ENCODE peak calls at places on chromosomes 5 and 9, in eight cellular contexts. H is stomach, A is K562, Y is HCT116, B is prostate gland, S is Peyer's patch, L is suprapubic skin, E is ovary. C is an unnamed sample.

GRCh38 chr5:146188358-146188757 is 5.9 kb upstream of the LARS1 start:
- DNase-seq in H (no peak), A (no peak), Y (no peak), B (no peak), S (no peak), L (no peak), E (no peak), C (no peak)

GRCh38 chr5:2302169-2302568 is 419.4 kb upstream of the IRX4 start:
- DNase-seq in H (no peak), A (no peak), Y (no peak), B (no peak), S (no peak), L (peak; percentile 52), E (no peak), C (no peak)

GRCh38 chr9:19642256-19642655 is 146.6 kb downstream of the SLC24A2 start:
- DNase-seq in H (no peak), A (no peak), Y (no peak), B (peak; percentile 19), S (no peak), L (no peak), E (no peak), C (no peak)

GRCh38 chr5:91494447-91495001 is 111.4 kb upstream of the ARRDC3 start:
- DNase-seq in H (no peak), A (no peak), Y (no peak), B (no peak), S (no peak), L (no peak), E (no peak), C (no peak)

GRCh38 chr9:110126986-110127864 is 80.7 kb downstream of the C9orf152 start:
- DNase-seq in H (peak; percentile 33), A (no peak), Y (no peak), B (no peak), S (no peak), L (no peak), E (peak; percentile 86), C (peak; percentile 60)

GRCh38 chr9:131018621-131019020 is 9.6 kb downstream of the LAMC3 start:
- DNase-seq in H (no peak), A (no peak), Y (no peak), B (no peak), S (no peak), L (no peak), E (no peak), C (no peak)

GRCh38 chr5:158423623-158424200 is 564.8 kb upstream of the CLINT1 start:
- DNase-seq in H (no peak), A (no peak), Y (no peak), B (no peak), S (no peak), L (no peak), E (no peak), C (no peak)

GRCh38 chr9:99024959-99025358 is 80.0 kb upstream of the TGFBR1 start:
- DNase-seq in H (no peak), A (no peak), Y (no peak), B (no peak), S (no peak), L (no peak), E (no peak), C (no peak)

GRCh38 chr5:133927616-133928180 is 40.7 kb downstream of the C5orf15 start:
- DNase-seq in H (no peak), A (no peak), Y (no peak), B (no peak), S (no peak), L (no peak), E (no peak), C (no peak)

GRCh38 chr5:50343715-50344114 is 97.4 kb downstream of the EMB start:
- DNase-seq in H (no peak), A (no peak), Y (no peak), B (no peak), S (no peak), L (no peak), E (no peak), C (no peak)

GRCh38 chr5:4549351-4549750 is 590.8 kb upstream of the ADAMTS16 start:
- DNase-seq in H (no peak), A (no peak), Y (no peak), B (no peak), S (no peak), L (no peak), E (no peak), C (no peak)

GRCh38 chr9:118459832-118460425 is 755.7 kb downstream of the TLR4 start:
- DNase-seq in H (no peak), A (no peak), Y (no peak), B (no peak), S (no peak), L (no peak), E (no peak), C (no peak)

GRCh38 chr9:89496645-89497044 is 1.3 kb downstream of the SEMA4D start:
- DNase-seq in H (peak; percentile 38), A (no peak), Y (no peak), B (no peak), S (peak; percentile 72), L (no peak), E (peak; percentile 50), C (no peak)

GRCh38 chr5:170559296-170559695 is 55.5 kb downstream of the KCNIP1 start:
- DNase-seq in H (no peak), A (no peak), Y (no peak), B (no peak), S (no peak), L (no peak), E (no peak), C (no peak)
- H3K4me1 ChIP-seq in H (no peaks in the 10 kb centered on the region), A (no peaks in the 10 kb centered on the region), Y (no peaks in the 10 kb centered on the region), B (no peaks in the 10 kb centered on the region), S (no peaks in the 10 kb centered on the region), L (no peaks in the 10 kb centered on the region), E (no peaks in the 10 kb centered on the region), C (no peaks in the 10 kb centered on the region)

GRCh38 chr9:114790521-114790920 is 15.3 kb downstream of the TNFSF15 start:
- DNase-seq in H (no peak), A (no peak), Y (no peak), B (no peak), S (no peak), L (no peak), E (no peak), C (no peak)
- TF ChIP-seq POLR2A in H (no peak), A (no peak), Y (no peak), B (no peak), S (no peak), L (no peak), E (no peak), C (no peak)

GRCh38 chr5:68339921-68340321 is 124.4 kb downstream of the PIK3R1 start:
- DNase-seq in H (no peak), A (no peak), Y (no peak), B (no peak), S (no peak), L (no peak), E (no peak), C (no peak)

GRCh38 chr5:68344447-68345111 is 129.0 kb downstream of the PIK3R1 start:
- DNase-seq in H (no peak), A (peak; percentile 90), Y (no peak), B (no peak), S (no peak), L (no peak), E (no peak), C (peak; percentile 13)

GRCh38 chr5:68345166-68345565 is 129.6 kb downstream of the PIK3R1 start:
- DNase-seq in H (no peak), A (no peak), Y (no peak), B (no peak), S (no peak), L (no peak), E (no peak), C (no peak)

GRCh38 chr5:68343421-68343826 is 127.9 kb downstream of the PIK3R1 start:
- DNase-seq in H (peak; percentile 46), A (peak; percentile 69), Y (no peak), B (peak; percentile 36), S (no peak), L (no peak), E (peak; percentile 32), C (peak; percentile 60)

GRCh38 chr5:68342693-68343092 is 127.1 kb downstream of the PIK3R1 start:
- DNase-seq in H (no peak), A (no peak), Y (no peak), B (no peak), S (no peak), L (no peak), E (no peak), C (no peak)
- H3K36me3 ChIP-seq in H (no peaks in the 10 kb centered on the region), A (no peaks in the 10 kb centered on the region), Y (no peaks in the 10 kb centered on the region), B (no peaks in the 10 kb centered on the region), S (no peaks in the 10 kb centered on the region), L (no peaks in the 10 kb centered on the region), E (no peaks in the 10 kb centered on the region), C (no peaks in the 10 kb centered on the region)

GRCh38 chr9:114207845-114208244 is 52.5 kb downstream of the COL27A1 start:
- DNase-seq in H (no peak), A (no peak), Y (no peak), B (no peak), S (no peak), L (no peak), E (no peak), C (no peak)

GRCh38 chr9:114209151-114209550 is 53.8 kb downstream of the COL27A1 start:
- DNase-seq in H (no peak), A (no peak), Y (no peak), B (no peak), S (no peak), L (no peak), E (no peak), C (no peak)

GRCh38 chr9:114206221-114206760 is 51.0 kb downstream of the COL27A1 start:
- DNase-seq in H (no peak), A (no peak), Y (no peak), B (no peak), S (no peak), L (no peak), E (no peak), C (no peak)

GRCh38 chr9:114205171-114206015 is 50.1 kb downstream of the COL27A1 start:
- DNase-seq in H (no peak), A (no peak), Y (no peak), B (peak; percentile 18), S (no peak), L (no peak), E (no peak), C (no peak)

GRCh38 chr9:114207034-114207815 is 51.9 kb downstream of the COL27A1 start:
- DNase-seq in H (no peak), A (no peak), Y (no peak), B (peak; percentile 36), S (no peak), L (no peak), E (peak; percentile 60), C (no peak)
- H3K4me1 ChIP-seq in H (peaks cover 32% of the 10 kb centered on the region), A (no peaks in the 10 kb centered on the region), Y (peaks cover 10% of the 10 kb centered on the region), B (peaks cover 2% of the 10 kb centered on the region), S (no peaks in the 10 kb centered on the region), L (peaks cover 20% of the 10 kb centered on the region), E (peaks cover 3% of the 10 kb centered on the region), C (no peaks in the 10 kb centered on the region)

DNA sequence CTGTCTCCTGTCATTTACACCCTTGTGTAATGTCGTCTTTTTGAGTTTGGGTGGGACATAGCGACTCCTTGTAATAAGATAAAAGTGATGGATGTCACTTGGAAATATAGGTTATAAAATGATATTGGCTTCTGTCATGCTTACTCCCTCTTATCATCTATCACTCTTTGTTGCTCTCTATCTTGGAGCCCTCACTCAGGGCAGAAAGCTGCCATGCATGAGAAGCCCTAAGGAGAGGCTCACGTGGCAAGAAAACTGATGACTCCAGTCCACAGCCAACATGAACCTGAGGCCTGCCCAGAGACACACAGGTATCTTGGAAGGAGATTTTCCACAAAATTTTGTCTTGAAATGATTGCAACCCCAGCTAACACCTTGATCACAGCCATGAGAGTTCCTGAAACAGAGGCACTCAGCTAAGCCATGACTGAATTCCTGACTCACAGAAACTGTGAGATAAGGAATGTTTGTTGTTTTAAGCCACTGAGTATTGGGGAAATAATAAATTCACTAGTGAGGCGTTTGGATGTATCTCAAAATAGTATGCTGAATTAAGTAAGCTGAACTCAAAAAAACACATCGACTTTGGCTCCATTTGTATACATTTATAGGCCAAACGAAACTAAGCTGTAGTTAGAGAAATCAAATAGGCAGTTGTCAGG is 216.7 kb downstream of the CDH18 start:
- DNase-seq in H (no peak), A (no peak), Y (no peak), B (no peak), S (no peak), L (no peak), E (no peak), C (no peak)
- TF ChIP-seq POLR2A in H (no peak), A (no peak), Y (no peak), B (no peak), S (no peak), L (no peak), E (no peak), C (no peak)